ENCODE peak calls at places on chromosome 9, in four cellular contexts. W, G, S and M are unnamed samples.

GRCh38 chr9:131402738-131403492 is 9.0 kb downstream of the PRRC2B start:
- DNase-seq in W (peak; percentile 88), S (peak; percentile 46), G (peak; percentile 94), M (peak; percentile 84)

GRCh38 chr9:136497916-136498695 is 15.3 kb upstream of the SEC16A start:
- DNase-seq in W (peak; percentile 70), S (no peak), G (no peak), M (no peak)

GRCh38 chr9:111937301-111937700 is 40.7 kb downstream of the UGCG start:
- DNase-seq in G (no peak), W (no peak), S (no peak), M (no peak)

GRCh38 chr9:101625871-101626270 is 31.1 kb upstream of the PPP3R2 start:
- DNase-seq in W (no peak), S (no peak), G (no peak), M (no peak)

GRCh38 chr9:38068616-38068865 is 486 bp downstream of the SHB start:
- DNase-seq in G (peak; percentile 67), S (no peak), W (peak; percentile 42), M (no peak)

GRCh38 chr9:83155733-83156132 is 92.8 kb upstream of the RASEF start:
- DNase-seq in G (no peak), W (no peak), S (no peak), M (no peak)

GRCh38 chr9:16202913-16203734 is 650.3 kb downstream of the CCDC171 start:
- DNase-seq in W (no peak), G (peak; percentile 95), S (peak; percentile 70), M (no peak)

GRCh38 chr9:126471084-126471611 is 142.6 kb upstream of the LMX1B start:
- DNase-seq in W (peak; percentile 83), G (peak; percentile 77), S (no peak), M (peak; percentile 85)

GRCh38 chr9:1198085-1198484 is 147.9 kb downstream of the DMRT2 start:
- DNase-seq in G (no peak), S (no peak), W (no peak), M (no peak)

GRCh38 chr9:68832853-68833518 is 127.9 kb downstream of the PIP5K1B start:
- DNase-seq in S (no peak), G (no peak), W (no peak), M (no peak)

GRCh38 chr9:69380811-69381210 is 55.8 kb downstream of the ENTREP1 start:
- DNase-seq in W (no peak), S (no peak), G (no peak), M (no peak)

GRCh38 chr9:35193762-35194161 is 32.0 kb downstream of the UNC13B start:
- DNase-seq in W (no peak), S (no peak), G (no peak), M (no peak)

GRCh38 chr9:129143031-129143441 is 31.8 kb downstream of the PTPA start:
- DNase-seq in W (peak; percentile 91), S (peak; percentile 77), G (peak; percentile 97), M (peak; percentile 88)

GRCh38 chr9:97749928-97750327 is 52.8 kb upstream of the XPA start:
- DNase-seq in G (no peak), W (no peak), S (no peak), M (no peak)

GRCh38 chr9:137534256-137535119 is 15.7 kb downstream of the PNPLA7 start:
- DNase-seq in S (no peak), G (peak; percentile 75), W (peak; percentile 81), M (peak; percentile 47)

GRCh38 chr9:111399772-111400563 is 69.9 kb upstream of the OR2K2 start:
- DNase-seq in W (peak; percentile 7), G (peak; percentile 35), S (no peak), M (no peak)

GRCh38 chr9:70556736-70557135 is 142.3 kb upstream of the KLF9 start:
- DNase-seq in G (no peak), W (no peak), S (no peak), M (no peak)

GRCh38 chr9:129069128-129069824 is 11.6 kb upstream of the DOLPP1 start:
- DNase-seq in S (no peak), W (peak; percentile 82), G (peak; percentile 77), M (peak; percentile 41)

GRCh38 chr9:33080534-33080933 is 4.1 kb upstream of the SMU1 start:
- DNase-seq in W (no peak), S (no peak), G (no peak), M (no peak)

GRCh38 chr9:129037767-129038098 is 1.3 kb downstream of the MIGA2 start:
- DNase-seq in G (peak; percentile 41), W (peak; percentile 31), S (no peak), M (no peak)

GRCh38 chr9:72305102-72305546 is 59.9 kb downstream of the ZFAND5 start:
- DNase-seq in W (peak; percentile 85), S (no peak), G (peak; percentile 83), M (peak; percentile 92)

GRCh38 chr9:20466328-20467008 is 155.8 kb downstream of the MLLT3 start:
- DNase-seq in S (no peak), W (no peak), G (no peak), M (no peak)

GRCh38 chr9:121298689-121299112 is 30.7 kb downstream of the GSN start:
- DNase-seq in W (no peak), G (peak; percentile 70), S (no peak), M (no peak)
- H3K4me3 ChIP-seq in W (no peak overlapping the region), G (no peak overlapping the region), S (no peak overlapping the region), M (no peak overlapping the region)

GRCh38 chr9:121743441-121744001 is 92.1 kb downstream of the DAB2IP start:
- DNase-seq in W (peak; percentile 94), S (peak; percentile 55), G (peak; percentile 88), M (peak; percentile 83)
- TF ChIP-seq CTCF in W (peak; percentile 51), S (peak; percentile 26), G (no peak), M (peak; percentile 10)

DNA sequence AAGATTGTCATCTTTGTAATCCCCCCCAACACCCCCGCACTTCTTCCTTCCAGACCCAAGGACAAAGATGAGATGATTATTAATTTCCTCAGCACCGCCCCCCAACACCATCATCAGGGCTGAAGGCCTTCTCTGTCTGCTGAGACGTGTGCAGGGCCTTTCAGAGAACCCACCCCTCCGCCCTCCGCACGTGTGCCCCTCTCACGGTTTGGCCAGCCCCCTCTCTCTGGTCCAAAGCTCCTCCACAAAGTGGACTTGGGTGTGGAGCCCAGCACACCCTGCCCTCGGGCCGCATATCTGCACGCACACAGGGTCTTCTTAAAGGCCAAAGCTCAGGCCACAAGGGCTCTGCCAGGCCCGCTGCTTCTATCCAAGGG is 32.0 kb downstream of the PAX5 start:
- DNase-seq in S (no peak), W (no peak), G (no peak), M (no peak)
- H3K4me3 ChIP-seq in S (no peak overlapping the region), W (no peak overlapping the region), G (no peak overlapping the region), M (no peak overlapping the region)

GRCh38 chr9:105539452-105539851 is 18.5 kb upstream of the FKTN start:
- DNase-seq in W (no peak), G (no peak), S (no peak), M (no peak)
- TF ChIP-seq CTCF in W (no peak), G (peak; percentile 7), S (peak; percentile 12), M (no peak)

DNA sequence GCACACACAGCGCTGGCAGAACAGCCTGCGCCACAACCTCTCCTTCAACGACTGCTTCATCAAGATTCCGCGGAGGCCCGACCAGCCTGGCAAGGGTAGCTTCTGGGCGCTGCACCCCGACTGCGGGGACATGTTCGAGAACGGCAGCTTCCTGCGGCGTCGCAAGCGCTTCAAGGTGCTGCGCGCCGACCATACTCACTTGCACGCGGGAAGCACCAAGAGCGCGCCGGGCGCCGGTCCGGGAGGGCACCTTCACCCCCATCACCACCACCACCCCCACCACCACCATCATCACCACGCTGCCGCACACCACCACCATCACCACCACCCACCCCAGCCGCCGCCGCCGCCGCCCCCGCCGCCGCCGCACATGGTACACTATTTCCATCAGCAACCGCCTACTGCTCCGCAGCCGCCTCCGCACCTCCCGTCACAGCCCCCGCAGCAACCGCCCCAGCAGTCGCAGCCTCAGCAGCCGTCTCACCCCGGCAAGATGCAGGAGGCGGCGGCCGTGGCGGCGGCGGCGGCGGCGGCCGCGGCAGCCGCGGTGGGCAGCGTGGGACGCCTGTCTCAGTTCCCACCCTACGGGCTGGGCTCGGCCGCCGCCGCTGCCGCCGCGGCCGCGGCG is 469 bp downstream of the FOXB2 start:
- DNase-seq in S (no peak), G (no peak), W (no peak), M (no peak)
- H3K4me3 ChIP-seq in S (no peak overlapping the region), G (no peak overlapping the region), W (no peak overlapping the region), M (no peak overlapping the region)